ENCODE peak calls at places on chromosomes 3 and 15, in six cellular contexts. W is cardiac fibroblast, T is astrocyte of the spinal cord, G is AG09309, R is AG04449, A is progenitor cell of endocrine pancreas. H is an unnamed sample.

GRCh38 chr3:197880361-197881339 is 69.3 kb upstream of the RPL35A start:
- DNase-seq in A (no peak), R (no peak), W (no peak), T (no peak), G (no peak), H (no peak)

GRCh38 chr15:60582370-60583036 is 103.6 kb upstream of the ICE2 start:
- DNase-seq in W (peak), R (no peak), G (no peak), T (no peak), A (no peak), H (no peak)

GRCh38 chr15:29100486-29101000 is 169.1 kb downstream of the NSMCE3 start:
- DNase-seq in G (no peak), A (no peak), W (no peak), R (no peak), T (no peak), H (no peak)

GRCh38 chr3:13002398-13003124 is 70.7 kb downstream of the IQSEC1 start:
- DNase-seq in G (no peak), A (no peak), W (no peak), T (peak), R (no peak), H (no peak)

GRCh38 chr3:12444582-12445468 is 39.5 kb upstream of the TSEN2 start:
- DNase-seq in G (no peak), T (peak), A (peak), R (no peak), W (no peak), H (peak)

GRCh38 chr3:192858849-192859585 is 58.6 kb downstream of the MB21D2 start:
- DNase-seq in T (no peak), W (no peak), G (no peak), R (no peak), A (no peak), H (no peak)

GRCh38 chr3:187367561-187368103 is 553 bp upstream of the RTP4 start:
- DNase-seq in R (no peak), T (no peak), G (no peak), A (no peak), W (no peak), H (no peak)

GRCh38 chr3:139897759-139898158 is 37.2 kb upstream of the CLSTN2 start:
- DNase-seq in W (no peak), R (no peak), G (no peak), A (no peak), T (no peak), H (no peak)

GRCh38 chr3:181715601-181716340 is 4.0 kb downstream of the SOX2 start:
- DNase-seq in A (no peak), T (peak), G (no peak), R (no peak), W (no peak), H (no peak)

GRCh38 chr3:10370429-10370828 is 49.5 kb upstream of the SEC13 start:
- DNase-seq in G (no peak), R (no peak), T (peak), W (peak), A (no peak), H (no peak)

GRCh38 chr3:71903141-71903540 is 118.2 kb upstream of the PROK2 start:
- DNase-seq in W (peak), A (no peak), G (no peak), T (no peak), R (no peak), H (no peak)

GRCh38 chr3:113668015-113668414 is 28.4 kb downstream of the USF3 start:
- DNase-seq in W (peak), T (peak), R (no peak), A (no peak), G (no peak), H (no peak)

GRCh38 chr3:110813541-110813940 is 258.1 kb upstream of the NECTIN3 start:
- DNase-seq in R (no peak), G (no peak), A (no peak), T (no peak), W (no peak), H (no peak)

GRCh38 chr3:100001514-100002270 is 112.6 kb downstream of the FILIP1L start:
- DNase-seq in T (no peak), A (no peak), W (no peak), R (no peak), G (no peak), H (no peak)

GRCh38 chr3:54427951-54428871 is 305.9 kb downstream of the CACNA2D3 start:
- DNase-seq in R (peak), T (peak), W (peak), A (peak), G (peak), H (peak)

GRCh38 chr15:63887630-63888029 is 53.9 kb upstream of the HERC1 start:
- DNase-seq in G (no peak), T (no peak), A (no peak), W (no peak), R (no peak), H (no peak)

GRCh38 chr15:92617197-92618037 is 38.2 kb downstream of the FAM174B start:
- DNase-seq in A (peak), T (peak), W (peak), R (no peak), G (no peak), H (no peak)

GRCh38 chr3:14234197-14235002 is 55.8 kb downstream of the LSM3 start:
- DNase-seq in W (no peak), T (no peak), R (no peak), G (no peak), A (no peak), H (no peak)

GRCh38 chr3:15601046-15601398 is 347 bp downstream of the HACL1 start:
- DNase-seq in G (no peak), T (no peak), W (no peak), A (no peak), R (no peak), H (no peak)

GRCh38 chr3:116408473-116408872 is 36.8 kb downstream of the LSAMP start:
- DNase-seq in W (no peak), A (no peak), G (no peak), R (no peak), T (no peak), H (no peak)
- TF ChIP-seq CTCF in W (no peak), A (no peak), G (no peak), R (no peak), T (no peak), H (no peak)

GRCh38 chr3:65573548-65574116 is 465.1 kb downstream of the MAGI1 start:
- DNase-seq in A (no peak), T (no peak), W (no peak), R (no peak), G (no peak), H (no peak)

GRCh38 chr3:65572175-65572777 is 466.4 kb downstream of the MAGI1 start:
- DNase-seq in T (no peak), G (no peak), R (no peak), W (no peak), A (no peak), H (no peak)

GRCh38 chr3:65568497-65568896 is 470.2 kb downstream of the MAGI1 start:
- DNase-seq in G (no peak), A (no peak), R (no peak), W (no peak), T (no peak), H (no peak)

GRCh38 chr3:65569129-65569528 is 469.6 kb downstream of the MAGI1 start:
- DNase-seq in G (no peak), T (no peak), W (no peak), A (no peak), R (no peak), H (no peak)

GRCh38 chr3:65569845-65570405 is 468.8 kb downstream of the MAGI1 start:
- DNase-seq in A (no peak), G (no peak), T (no peak), R (no peak), W (no peak), H (no peak)
- TF ChIP-seq CTCF in A (peak), G (no peak), T (peak), R (no peak), W (peak), H (peak)

GRCh38 chr3:41526995-41527573 is 327.8 kb downstream of the CTNNB1 start:
- DNase-seq in R (no peak), G (no peak), T (no peak), A (no peak), W (no peak), H (no peak)

GRCh38 chr3:41522620-41523019 is 323.3 kb downstream of the CTNNB1 start:
- DNase-seq in A (no peak), W (no peak), R (no peak), T (no peak), G (no peak), H (no peak)

GRCh38 chr3:41523897-41524296 is 324.6 kb downstream of the CTNNB1 start:
- DNase-seq in W (no peak), T (no peak), G (no peak), R (no peak), A (no peak), H (no peak)

GRCh38 chr3:41521000-41521655 is 321.8 kb downstream of the CTNNB1 start:
- DNase-seq in A (no peak), G (no peak), R (no peak), T (no peak), W (no peak), H (no peak)

GRCh38 chr3:41525288-41526064 is 326.2 kb downstream of the CTNNB1 start:
- DNase-seq in R (no peak), G (no peak), W (no peak), T (no peak), A (no peak), H (no peak)
- TF ChIP-seq CTCF in R (no peak), G (no peak), W (no peak), T (no peak), A (no peak), H (no peak)

GRCh38 chr15:80185152-80185551 is 32.4 kb downstream of the FAH start:
- DNase-seq in W (no peak), A (no peak), R (no peak), T (no peak), G (no peak), H (no peak)
- TF ChIP-seq CTCF in W (no peak), A (no peak), R (no peak), T (no peak), G (no peak), H (no peak)

GRCh38 chr3:186220886-186221285 is 112.0 kb upstream of the ETV5 start:
- DNase-seq in A (no peak), G (no peak), T (no peak), R (no peak), W (no peak), H (no peak)
- TF ChIP-seq CTCF in A (no peak), G (no peak), T (peak), R (no peak), W (no peak), H (no peak)

DNA sequence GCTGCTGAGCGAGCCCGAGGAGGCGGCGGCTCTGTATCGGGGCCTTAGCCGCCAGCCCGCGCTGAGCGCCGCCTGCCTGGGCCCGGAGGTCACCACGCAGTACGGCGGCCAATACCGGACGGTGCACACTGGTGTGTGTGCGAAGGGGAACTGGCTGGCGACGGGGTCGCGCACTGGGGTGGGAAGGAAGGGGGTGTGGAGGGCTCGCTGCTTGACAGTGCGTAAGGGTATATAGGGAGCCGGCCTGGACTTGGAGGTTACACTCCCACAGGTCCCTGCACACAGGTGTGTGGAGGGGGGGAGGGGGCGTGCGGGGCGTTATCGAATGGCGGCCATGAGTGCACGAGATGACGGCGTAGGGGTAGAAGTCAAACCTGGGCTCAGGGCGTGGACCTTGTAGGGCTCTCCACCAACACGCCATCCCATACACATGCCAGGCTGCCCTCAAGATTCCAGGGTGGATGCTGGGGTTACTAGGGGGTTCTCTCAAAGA is 386 bp downstream of the APEH start:
- DNase-seq in T (no peak), A (no peak), G (no peak), W (no peak), R (no peak), H (no peak)
- TF ChIP-seq CTCF in T (no peak), A (no peak), G (no peak), W (no peak), R (peak), H (no peak)

DNA sequence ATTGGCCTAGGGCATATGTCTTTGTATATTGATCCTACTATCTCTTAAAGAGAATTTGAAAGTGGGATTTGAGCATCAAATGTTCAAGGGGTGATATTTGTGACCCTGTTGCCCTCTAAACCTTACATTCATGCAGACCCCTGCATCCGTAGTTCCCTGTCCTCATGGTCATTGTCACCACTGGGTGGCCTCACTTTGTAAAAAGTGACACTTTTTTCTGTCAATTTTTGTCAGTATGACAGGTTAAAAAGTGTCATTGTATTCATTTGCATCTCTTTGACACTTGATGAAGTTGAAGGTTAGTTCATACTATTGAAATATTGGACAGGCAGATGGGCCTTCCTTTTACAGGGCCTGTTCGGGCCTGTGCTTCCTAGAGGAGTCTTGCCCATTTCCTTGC is 12.3 kb upstream of the KLF15 start:
- DNase-seq in A (no peak), W (no peak), T (no peak), R (no peak), G (no peak), H (no peak)
- TF ChIP-seq CTCF in A (no peak), W (no peak), T (no peak), R (no peak), G (no peak), H (no peak)

H was measured in mesothelial cell of epicardium.